ENCODE peak calls at places on chromosome 11, in seven cellular contexts. E is colonic mucosa; R is glutamatergic neuron; W is CD4-positive, alpha-beta T cell; T is astrocyte of the cerebellum; M is prostate gland; O is lung. H is an unnamed sample.

GRCh38 chr11:78339483-78339882 is 78.1 kb downstream of the GAB2 start:
- DNase-seq in W (no peak), T (no peak), O (no peak), M (no peak), R (no peak), E (no peak), H (no peak)

GRCh38 chr11:12723410-12724297 is 49.4 kb downstream of the TEAD1 start:
- DNase-seq in M (peak), R (no peak), E (peak), W (no peak), T (no peak), O (peak), H (no peak)

GRCh38 chr11:45725776-45726606 is 60.6 kb upstream of the CHST1 start:
- DNase-seq in M (no peak), O (no peak), T (no peak), E (no peak), R (no peak), W (no peak), H (no peak)

GRCh38 chr11:20355221-20356219 is 8.0 kb upstream of the HTATIP2 start:
- DNase-seq in M (no peak), O (no peak), T (peak), R (peak), E (peak), W (peak), H (no peak)

GRCh38 chr11:124763156-124763947 is 1.3 kb upstream of the ESAM start:
- DNase-seq in T (peak), W (peak), R (peak), E (peak), M (peak), O (peak), H (peak)

GRCh38 chr11:86034710-86035109 is 34.2 kb downstream of the PICALM start:
- DNase-seq in E (no peak), T (no peak), W (no peak), R (no peak), O (no peak), M (no peak), H (no peak)

GRCh38 chr11:37905707-37906417 is 1307.8 kb upstream of the RAG2 start:
- DNase-seq in R (no peak), E (no peak), W (no peak), M (no peak), O (no peak), T (no peak), H (no peak)

GRCh38 chr11:7759010-7759409 is 37.7 kb downstream of the OR5P2 start:
- DNase-seq in E (no peak), W (no peak), O (no peak), R (no peak), M (no peak), T (no peak), H (no peak)

GRCh38 chr11:46336781-46337180 is 10.5 kb upstream of the DGKZ start:
- DNase-seq in E (no peak), M (no peak), O (no peak), T (no peak), R (no peak), W (peak), H (no peak)

GRCh38 chr11:46534713-46535112 is 59.1 kb downstream of the AMBRA1 start:
- DNase-seq in E (no peak), T (no peak), R (no peak), W (no peak), O (no peak), M (no peak), H (no peak)

GRCh38 chr11:60457576-60457975 is 1.9 kb downstream of the MS4A1 start:
- DNase-seq in R (no peak), W (no peak), T (no peak), O (no peak), E (no peak), M (no peak), H (peak)

GRCh38 chr11:106156290-106156937 is 79.0 kb downstream of the AASDHPPT start:
- DNase-seq in T (peak), R (no peak), W (no peak), E (peak), M (peak), O (no peak), H (no peak)

GRCh38 chr11:120645639-120646038 is 134.1 kb downstream of the GRIK4 start:
- DNase-seq in R (no peak), T (peak), E (no peak), O (no peak), M (no peak), W (no peak), H (no peak)

GRCh38 chr11:126482586-126483108 is 127.2 kb downstream of the ST3GAL4 start:
- DNase-seq in M (no peak), E (no peak), T (no peak), W (no peak), O (no peak), R (no peak), H (no peak)

GRCh38 chr11:106917973-106918372 is 100.3 kb downstream of the GUCY1A2 start:
- DNase-seq in R (peak), O (no peak), T (no peak), E (no peak), W (no peak), M (no peak), H (no peak)

GRCh38 chr11:19632435-19632834 is 80.2 kb upstream of the NAV2 start:
- DNase-seq in M (no peak), W (no peak), T (peak), O (no peak), E (no peak), R (no peak), H (no peak)

GRCh38 chr11:536841-537621 is at the start of gene LRRC56:
- DNase-seq in W (peak), O (peak), T (peak), M (peak), E (peak), R (peak), H (peak)

GRCh38 chr11:82191690-82192089 is 542.0 kb downstream of the FAM181B start:
- DNase-seq in O (no peak), E (no peak), R (peak), T (no peak), W (no peak), M (no peak), H (no peak)

GRCh38 chr11:36744375-36745168 is 146.5 kb upstream of the RAG2 start:
- DNase-seq in O (peak), E (peak), T (peak), W (peak), R (peak), M (peak), H (peak)

GRCh38 chr11:64290894-64291745 is at the start of gene KCNK4:
- DNase-seq in E (no peak), R (no peak), M (no peak), T (no peak), W (no peak), O (no peak), H (no peak)

GRCh38 chr11:62573006-62573591 is 592 bp downstream of the EEF1G start:
- DNase-seq in R (no peak), O (no peak), M (no peak), E (no peak), T (no peak), W (no peak), H (peak)

GRCh38 chr11:62108971-62109391 is 14.8 kb upstream of the INCENP start:
- DNase-seq in O (no peak), W (no peak), E (no peak), M (no peak), T (peak), R (no peak), H (no peak)

GRCh38 chr11:116862101-116862637 is 24.7 kb upstream of the APOA1 start:
- DNase-seq in M (no peak), W (no peak), E (no peak), O (no peak), T (no peak), R (no peak), H (no peak)

GRCh38 chr11:120785576-120785975 is 238.3 kb upstream of the TBCEL start:
- DNase-seq in R (no peak), W (no peak), O (no peak), E (no peak), T (no peak), M (no peak), H (no peak)

GRCh38 chr11:112962854-112963367 is 1.7 kb downstream of the NCAM1 start:
- DNase-seq in W (no peak), O (no peak), R (peak), M (peak), E (peak), T (no peak), H (no peak)

GRCh38 chr11:60221706-60222105 is 21.2 kb downstream of the MS4A4E start:
- DNase-seq in E (no peak), W (no peak), O (no peak), R (no peak), M (no peak), T (no peak), H (no peak)

GRCh38 chr11:44208976-44209603 is 100.8 kb downstream of the ALX4 start:
- DNase-seq in O (no peak), T (no peak), E (no peak), M (no peak), W (no peak), R (no peak), H (no peak)

GRCh38 chr11:7572001-7572712 is 58.4 kb downstream of the PPFIBP2 start:
- DNase-seq in W (no peak), O (peak), T (no peak), M (no peak), E (no peak), R (no peak), H (no peak)

GRCh38 chr11:117604349-117604995 is 192.5 kb downstream of the DSCAML1 start:
- DNase-seq in E (no peak), M (no peak), W (no peak), T (no peak), O (no peak), R (no peak), H (no peak)

GRCh38 chr11:88280673-88281316 is 56.7 kb downstream of the CTSC start:
- DNase-seq in M (peak), W (no peak), R (no peak), E (no peak), O (no peak), T (peak), H (no peak)

GRCh38 chr11:34416746-34417145 is 22.0 kb upstream of the CAT start:
- DNase-seq in R (no peak), M (no peak), E (no peak), W (no peak), O (no peak), T (no peak), H (no peak)

GRCh38 chr11:3180869-3181268 is 15.8 kb upstream of the OSBPL5 start:
- DNase-seq in E (no peak), R (no peak), M (no peak), W (no peak), T (no peak), O (no peak), H (no peak)

GRCh38 chr11:18720811-18721575 is 5.0 kb downstream of the IGSF22 start:
- DNase-seq in O (peak), T (no peak), R (peak), M (peak), W (peak), E (peak), H (peak)

DNA sequence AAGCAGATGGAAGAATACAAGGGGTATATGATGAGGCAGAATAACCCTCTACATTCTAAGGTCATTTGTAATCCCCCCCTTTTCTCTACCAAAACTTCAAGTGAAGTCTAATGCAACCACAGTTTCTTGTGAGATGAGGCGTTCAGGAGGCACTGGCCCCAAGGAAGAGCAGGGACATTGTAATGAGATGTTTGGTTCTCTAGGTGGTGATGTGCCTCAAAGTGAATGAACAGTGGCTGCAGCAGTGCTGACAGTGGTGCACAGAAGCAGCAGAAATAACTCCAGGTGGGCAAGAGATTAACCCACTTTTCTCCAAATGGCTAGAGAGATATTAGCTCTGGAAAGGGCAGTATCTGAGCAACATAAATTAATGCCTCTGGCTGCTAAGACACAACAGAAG is 33.8 kb downstream of the PDGFD start:
- DNase-seq in O (no peak), R (no peak), E (no peak), M (no peak), T (no peak), W (no peak), H (no peak)
- TF ChIP-seq CTCF in O (no peak), R (no peak), E (no peak), M (no peak), T (no peak), W (no peak), H (no peak)

GRCh38 chr11:123246749-123247497 is 51.9 kb upstream of the CLMP start:
- DNase-seq in O (peak), E (peak), R (peak), T (peak), M (peak), W (peak), H (peak)

GRCh38 chr11:123245567-123245966 is 50.5 kb upstream of the CLMP start:
- DNase-seq in T (no peak), O (no peak), M (no peak), E (no peak), W (no peak), R (no peak), H (no peak)

GRCh38 chr11:123249354-123249753 is 54.3 kb upstream of the CLMP start:
- DNase-seq in R (no peak), E (no peak), T (no peak), M (no peak), O (no peak), W (no peak), H (no peak)

GRCh38 chr11:123247813-123248379 is 52.8 kb upstream of the CLMP start:
- DNase-seq in T (no peak), E (no peak), W (no peak), R (no peak), O (no peak), M (no peak), H (no peak)

GRCh38 chr11:123247498-123247799 is 52.4 kb upstream of the CLMP start:
- DNase-seq in M (no peak), W (no peak), T (no peak), O (no peak), E (no peak), R (no peak), H (no peak)
- TF ChIP-seq CTCF in M (no peak), W (peak), T (no peak), O (no peak), E (peak), R (peak), H (peak)

DNA sequence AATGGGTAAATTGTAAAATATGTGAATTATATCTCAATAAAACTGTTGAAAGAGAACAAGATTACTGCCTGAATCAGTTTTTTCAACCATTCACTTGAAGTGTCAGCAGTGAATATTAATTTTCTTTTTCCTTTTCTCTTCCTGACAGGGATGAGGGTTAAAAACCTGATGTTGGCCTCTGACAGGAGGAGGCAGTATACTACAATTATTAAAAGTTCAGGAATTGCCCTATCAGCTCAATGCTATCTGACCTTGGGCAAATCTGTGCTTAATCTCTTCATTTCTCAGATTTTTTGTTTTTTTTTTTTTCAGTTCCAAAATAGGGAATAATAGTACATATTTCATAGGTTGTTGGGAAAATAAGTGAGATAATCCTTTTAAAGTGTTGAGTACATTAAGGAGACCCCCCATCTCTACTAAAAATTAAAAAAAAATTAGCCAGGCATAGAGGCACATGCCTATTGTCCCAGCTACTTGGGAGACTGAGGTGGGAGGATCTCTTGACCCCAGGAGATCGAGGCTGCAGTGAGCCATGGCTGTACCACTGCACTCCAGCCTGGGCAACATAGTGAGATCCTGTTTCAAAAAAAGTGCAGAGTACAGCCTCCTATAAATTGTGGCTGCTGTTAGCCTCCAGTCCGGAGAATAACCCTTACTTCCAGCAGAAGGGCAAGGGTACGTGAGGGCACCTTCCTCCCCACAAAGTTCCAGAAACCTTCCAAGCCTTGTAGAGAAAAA is 48.8 kb downstream of the TRIM44 start:
- DNase-seq in T (no peak), E (no peak), M (no peak), R (no peak), O (no peak), W (no peak), H (no peak)
- TF ChIP-seq CTCF in T (no peak), E (no peak), M (no peak), R (no peak), O (no peak), W (no peak), H (no peak)

GRCh38 chr11:111297696-111298095 is 650 bp upstream of the POU2AF3 start:
- DNase-seq in M (no peak), E (no peak), T (no peak), W (no peak), R (no peak), O (no peak), H (no peak)

GRCh38 chr11:111300569-111300968 is 2.2 kb downstream of the POU2AF3 start:
- DNase-seq in W (no peak), E (no peak), O (no peak), M (no peak), R (no peak), T (no peak), H (no peak)

GRCh38 chr11:111301004-111301839 is 2.9 kb downstream of the POU2AF3 start:
- DNase-seq in E (peak), W (no peak), O (no peak), R (no peak), T (no peak), M (no peak), H (no peak)

GRCh38 chr11:111298466-111299110 is at the start of gene POU2AF3:
- DNase-seq in M (no peak), O (no peak), W (no peak), T (no peak), R (peak), E (no peak), H (no peak)

DNA sequence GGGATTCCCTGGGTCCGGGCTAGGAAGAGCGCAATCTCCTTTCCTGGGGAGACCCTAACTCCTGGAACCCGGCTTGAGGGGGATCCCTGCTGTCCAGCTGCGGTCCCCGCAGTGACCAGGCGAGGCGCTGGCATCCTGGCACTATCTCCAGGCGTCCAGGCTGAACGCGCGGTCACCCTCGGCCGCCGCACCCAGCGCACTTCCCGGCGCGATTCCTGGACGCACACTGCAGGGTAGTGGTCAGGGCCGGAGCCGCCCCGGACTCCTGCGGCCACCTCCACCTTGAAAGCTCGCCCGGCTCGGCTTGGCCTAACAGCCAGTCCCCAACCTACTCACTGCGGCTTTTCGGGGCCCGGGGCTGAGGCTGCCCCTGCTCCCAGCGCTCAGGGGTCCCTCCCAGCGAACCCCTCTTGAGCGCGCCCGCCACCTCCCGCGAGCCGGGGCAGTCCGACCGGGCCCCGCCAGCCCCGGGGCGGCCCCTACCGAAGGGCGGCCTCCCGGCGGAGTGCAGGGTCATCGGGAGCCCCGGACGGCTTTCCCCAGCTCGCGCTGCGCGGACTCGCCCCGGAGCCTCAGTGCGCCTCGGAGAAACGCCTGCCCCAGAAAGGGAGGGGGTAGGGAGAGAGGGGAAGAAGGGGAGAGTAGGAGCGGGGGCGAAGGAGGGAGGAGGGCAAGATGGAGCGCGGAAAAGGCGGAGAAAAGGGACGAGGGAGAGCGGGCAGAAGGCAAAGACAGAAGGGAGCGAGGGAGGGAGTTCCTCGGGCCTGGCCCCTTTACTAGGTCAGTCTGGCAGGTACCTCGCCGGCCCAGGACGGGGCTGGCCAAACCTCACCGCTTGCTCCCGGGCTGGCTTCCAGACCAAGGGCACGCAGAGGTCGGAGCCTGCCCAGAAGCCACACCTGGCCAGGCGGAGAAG is 1.0 kb downstream of the POU2AF3 start:
- DNase-seq in W (no peak), O (peak), T (no peak), M (peak), R (peak), E (peak), H (peak)
- TF ChIP-seq CTCF in W (no peak), O (no peak), T (peak), M (peak), R (peak), E (peak), H (peak)

GRCh38 chr11:15034687-15035267 is 38.6 kb upstream of the CALCB start:
- DNase-seq in E (no peak), R (no peak), W (no peak), M (no peak), T (no peak), O (no peak), H (no peak)

GRCh38 chr11:15035283-15035682 is 38.1 kb upstream of the CALCB start:
- DNase-seq in W (no peak), M (no peak), R (no peak), E (peak), O (no peak), T (no peak), H (no peak)

GRCh38 chr11:15038963-15039362 is 34.4 kb upstream of the CALCB start:
- DNase-seq in O (no peak), E (no peak), W (no peak), R (no peak), M (no peak), T (no peak), H (no peak)
- TF ChIP-seq CTCF in O (no peak), E (no peak), W (no peak), R (no peak), M (no peak), T (peak), H (no peak)

DNA sequence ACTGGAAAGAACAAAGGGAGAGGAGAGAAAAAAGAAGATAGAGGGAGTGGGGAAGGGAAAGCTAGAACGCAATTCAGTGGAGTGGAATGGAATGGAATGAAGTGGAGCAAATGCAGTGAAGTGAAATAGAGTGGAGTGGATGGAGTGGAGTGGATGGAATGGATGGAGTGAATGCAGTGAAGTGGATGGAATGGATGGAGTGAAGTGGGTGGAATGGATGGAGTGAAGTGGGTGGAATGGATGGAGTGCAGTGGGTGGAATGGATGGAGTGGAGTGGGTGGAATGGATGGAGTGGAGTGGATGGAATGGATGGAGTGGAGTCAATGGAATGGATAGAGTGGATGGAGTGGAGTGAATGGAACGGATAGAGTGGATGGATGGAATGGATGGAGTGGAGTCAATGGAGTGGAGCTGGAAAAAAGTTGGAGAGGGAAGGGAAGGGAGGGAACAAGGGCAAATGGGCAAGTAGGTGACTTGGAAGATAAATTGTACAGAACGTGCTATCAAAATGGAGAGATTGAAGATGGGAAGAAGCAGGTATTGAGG is 13.9 kb downstream of the IFITM10 start:
- DNase-seq in E (no peak), O (no peak), T (no peak), W (no peak), R (no peak), M (no peak), H (no peak)
- TF ChIP-seq CTCF in E (no peak), O (no peak), T (no peak), W (no peak), R (no peak), M (no peak), H (no peak)

GRCh38 chr11:4626207-4627105 is 10.8 kb upstream of the OR51D1 start:
- DNase-seq in M (peak), R (peak), O (peak), E (peak), T (peak), W (no peak), H (peak)
- TF ChIP-seq CTCF in M (peak), R (peak), O (no peak), E (peak), T (peak), W (no peak), H (peak)

H was measured in B cell.